ENCODE peak calls at places on chromosome 13, in five cellular contexts. One of them, this sample, is unnamed.

GRCh38 chr13:31045621-31046081 is 113.2 kb downstream of the TEX26 start:
- DNase-seq in stimulated activated CD8-positive, alpha-beta memory T cell treated with anti-CD3 and anti-CD28 coated beads, Interleukin-15, amount 100 ng/mL, for 1 hour: peak; percentile 41
- DNase-seq in NCI-H1092: no peak
- DNase-seq in NCI-H1105: no peak
- DNase-seq in activated naive CD8-positive, alpha-beta T cell treated with anti-CD3 and anti-CD28 coated beads for 36 hours: peak; percentile 76
- DNase-seq in this sample: peak; percentile 78

GRCh38 chr13:112954488-112955270 is 14.3 kb upstream of the MCF2L start:
- DNase-seq in stimulated activated CD8-positive, alpha-beta memory T cell treated with anti-CD3 and anti-CD28 coated beads, Interleukin-15, amount 100 ng/mL, for 1 hour: no peak
- DNase-seq in NCI-H1092: no peak
- DNase-seq in NCI-H1105: no peak
- DNase-seq in activated naive CD8-positive, alpha-beta T cell treated with anti-CD3 and anti-CD28 coated beads for 36 hours: no peak
- DNase-seq in this sample: no peak

GRCh38 chr13:29922896-29923295 is 72.5 kb upstream of the UBL3 start:
- DNase-seq in stimulated activated CD8-positive, alpha-beta memory T cell treated with anti-CD3 and anti-CD28 coated beads, Interleukin-15, amount 100 ng/mL, for 1 hour: no peak
- DNase-seq in NCI-H1092: no peak
- DNase-seq in NCI-H1105: no peak
- DNase-seq in activated naive CD8-positive, alpha-beta T cell treated with anti-CD3 and anti-CD28 coated beads for 36 hours: no peak
- DNase-seq in this sample: no peak

GRCh38 chr13:67197704-67198103 is 32.4 kb downstream of the PCDH9 start:
- DNase-seq in stimulated activated CD8-positive, alpha-beta memory T cell treated with anti-CD3 and anti-CD28 coated beads, Interleukin-15, amount 100 ng/mL, for 1 hour: no peak
- DNase-seq in NCI-H1092: no peak
- DNase-seq in NCI-H1105: no peak
- DNase-seq in activated naive CD8-positive, alpha-beta T cell treated with anti-CD3 and anti-CD28 coated beads for 36 hours: no peak
- DNase-seq in this sample: no peak

GRCh38 chr13:59568306-59568705 is 595.4 kb downstream of the DIAPH3 start:
- DNase-seq in stimulated activated CD8-positive, alpha-beta memory T cell treated with anti-CD3 and anti-CD28 coated beads, Interleukin-15, amount 100 ng/mL, for 1 hour: no peak
- DNase-seq in NCI-H1092: no peak
- DNase-seq in NCI-H1105: no peak
- DNase-seq in activated naive CD8-positive, alpha-beta T cell treated with anti-CD3 and anti-CD28 coated beads for 36 hours: no peak
- DNase-seq in this sample: no peak

GRCh38 chr13:62085337-62085736 is 669.7 kb upstream of the PCDH20 start:
- DNase-seq in stimulated activated CD8-positive, alpha-beta memory T cell treated with anti-CD3 and anti-CD28 coated beads, Interleukin-15, amount 100 ng/mL, for 1 hour: no peak
- DNase-seq in NCI-H1092: no peak
- DNase-seq in NCI-H1105: no peak
- DNase-seq in activated naive CD8-positive, alpha-beta T cell treated with anti-CD3 and anti-CD28 coated beads for 36 hours: no peak
- DNase-seq in this sample: no peak

GRCh38 chr13:45522571-45522970 is 57.8 kb downstream of the COG3 start:
- DNase-seq in stimulated activated CD8-positive, alpha-beta memory T cell treated with anti-CD3 and anti-CD28 coated beads, Interleukin-15, amount 100 ng/mL, for 1 hour: no peak
- DNase-seq in NCI-H1092: no peak
- DNase-seq in NCI-H1105: no peak
- DNase-seq in activated naive CD8-positive, alpha-beta T cell treated with anti-CD3 and anti-CD28 coated beads for 36 hours: no peak
- DNase-seq in this sample: no peak

GRCh38 chr13:100214886-100215285 is 126.0 kb downstream of the PCCA start:
- DNase-seq in stimulated activated CD8-positive, alpha-beta memory T cell treated with anti-CD3 and anti-CD28 coated beads, Interleukin-15, amount 100 ng/mL, for 1 hour: no peak
- DNase-seq in NCI-H1092: no peak
- DNase-seq in NCI-H1105: no peak
- DNase-seq in activated naive CD8-positive, alpha-beta T cell treated with anti-CD3 and anti-CD28 coated beads for 36 hours: no peak
- DNase-seq in this sample: no peak

GRCh38 chr13:24301911-24302310 is 7.5 kb upstream of the C1QTNF9 start:
- DNase-seq in stimulated activated CD8-positive, alpha-beta memory T cell treated with anti-CD3 and anti-CD28 coated beads, Interleukin-15, amount 100 ng/mL, for 1 hour: no peak
- DNase-seq in NCI-H1092: no peak
- DNase-seq in NCI-H1105: no peak
- DNase-seq in activated naive CD8-positive, alpha-beta T cell treated with anti-CD3 and anti-CD28 coated beads for 36 hours: no peak
- DNase-seq in this sample: no peak

GRCh38 chr13:89465366-89465765 is 1794.2 kb downstream of the SLITRK5 start:
- DNase-seq in stimulated activated CD8-positive, alpha-beta memory T cell treated with anti-CD3 and anti-CD28 coated beads, Interleukin-15, amount 100 ng/mL, for 1 hour: no peak
- DNase-seq in NCI-H1092: no peak
- DNase-seq in NCI-H1105: no peak
- DNase-seq in activated naive CD8-positive, alpha-beta T cell treated with anti-CD3 and anti-CD28 coated beads for 36 hours: no peak
- DNase-seq in this sample: no peak

GRCh38 chr13:21767032-21767431 is 96.2 kb downstream of the FGF9 start:
- DNase-seq in stimulated activated CD8-positive, alpha-beta memory T cell treated with anti-CD3 and anti-CD28 coated beads, Interleukin-15, amount 100 ng/mL, for 1 hour: no peak
- DNase-seq in NCI-H1092: no peak
- DNase-seq in NCI-H1105: no peak
- DNase-seq in activated naive CD8-positive, alpha-beta T cell treated with anti-CD3 and anti-CD28 coated beads for 36 hours: no peak
- DNase-seq in this sample: no peak

GRCh38 chr13:34764246-34764645 is 177.8 kb upstream of the NBEA start:
- DNase-seq in stimulated activated CD8-positive, alpha-beta memory T cell treated with anti-CD3 and anti-CD28 coated beads, Interleukin-15, amount 100 ng/mL, for 1 hour: no peak
- DNase-seq in NCI-H1092: no peak
- DNase-seq in NCI-H1105: no peak
- DNase-seq in activated naive CD8-positive, alpha-beta T cell treated with anti-CD3 and anti-CD28 coated beads for 36 hours: no peak
- DNase-seq in this sample: no peak

GRCh38 chr13:24865158-24865557 is 101.2 kb downstream of the RNF17 start:
- DNase-seq in stimulated activated CD8-positive, alpha-beta memory T cell treated with anti-CD3 and anti-CD28 coated beads, Interleukin-15, amount 100 ng/mL, for 1 hour: no peak
- DNase-seq in NCI-H1092: no peak
- DNase-seq in NCI-H1105: no peak
- DNase-seq in activated naive CD8-positive, alpha-beta T cell treated with anti-CD3 and anti-CD28 coated beads for 36 hours: no peak
- DNase-seq in this sample: no peak